ENCODE peak calls at places on chromosomes 3 and 15, in six cellular contexts. One of them, this sample, is unnamed.

GRCh38 chr3:192336286-192336685 is 391.1 kb downstream of the FGF12 start:
- DNase-seq in OCI-LY7: peak; percentile 10
- DNase-seq in astrocyte of the spinal cord: no peak
- DNase-seq in kidney epithelial cell: no peak
- DNase-seq in fibroblast of villous mesenchyme: no peak
- DNase-seq in astrocyte of the cerebellum: no peak
- DNase-seq in this sample: no peak

GRCh38 chr3:16102905-16103364 is 71.5 kb upstream of the GALNT15 start:
- DNase-seq in OCI-LY7: no peak
- DNase-seq in astrocyte of the spinal cord: peak; percentile 90
- DNase-seq in kidney epithelial cell: no peak
- DNase-seq in fibroblast of villous mesenchyme: peak; percentile 96
- DNase-seq in astrocyte of the cerebellum: peak; percentile 72
- DNase-seq in this sample: no peak

GRCh38 chr3:170063691-170064090 is 25.9 kb downstream of the GPR160 start:
- DNase-seq in OCI-LY7: peak; percentile 90
- DNase-seq in astrocyte of the spinal cord: no peak
- DNase-seq in kidney epithelial cell: no peak
- DNase-seq in fibroblast of villous mesenchyme: no peak
- DNase-seq in astrocyte of the cerebellum: no peak
- DNase-seq in this sample: no peak

GRCh38 chr3:173553635-173554280 is 156.2 kb downstream of the NLGN1 start:
- DNase-seq in OCI-LY7: peak; percentile 17
- DNase-seq in astrocyte of the spinal cord: peak; percentile 57
- DNase-seq in kidney epithelial cell: no peak
- DNase-seq in fibroblast of villous mesenchyme: peak; percentile 34
- DNase-seq in astrocyte of the cerebellum: peak; percentile 38
- DNase-seq in this sample: no peak

GRCh38 chr3:37402351-37402750 is 228.0 kb upstream of the LRRFIP2 start:
- DNase-seq in OCI-LY7: no peak
- DNase-seq in astrocyte of the spinal cord: no peak
- DNase-seq in kidney epithelial cell: no peak
- DNase-seq in fibroblast of villous mesenchyme: peak; percentile 44
- DNase-seq in astrocyte of the cerebellum: no peak
- DNase-seq in this sample: no peak

GRCh38 chr15:67998599-67999122 is 55.5 kb upstream of the PIAS1 start:
- DNase-seq in OCI-LY7: no peak
- DNase-seq in astrocyte of the spinal cord: peak; percentile 14
- DNase-seq in kidney epithelial cell: no peak
- DNase-seq in fibroblast of villous mesenchyme: peak; percentile 66
- DNase-seq in astrocyte of the cerebellum: no peak
- DNase-seq in this sample: no peak

GRCh38 chr3:147421184-147421912 is 12.2 kb downstream of the ZIC1 start:
- DNase-seq in OCI-LY7: no peak
- DNase-seq in astrocyte of the spinal cord: peak; percentile 90
- DNase-seq in kidney epithelial cell: no peak
- DNase-seq in fibroblast of villous mesenchyme: no peak
- DNase-seq in astrocyte of the cerebellum: no peak
- DNase-seq in this sample: peak; percentile 72

GRCh38 chr3:38039101-38039898 is at the start of gene DLEC1:
- DNase-seq in OCI-LY7: peak; percentile 63
- DNase-seq in astrocyte of the spinal cord: peak; percentile 38
- DNase-seq in kidney epithelial cell: no peak
- DNase-seq in fibroblast of villous mesenchyme: peak; percentile 55
- DNase-seq in astrocyte of the cerebellum: no peak
- DNase-seq in this sample: no peak

GRCh38 chr3:128354788-128355548 is 111.7 kb downstream of the DNAJB8 start:
- DNase-seq in OCI-LY7: no peak
- DNase-seq in astrocyte of the spinal cord: no peak
- DNase-seq in kidney epithelial cell: no peak
- DNase-seq in fibroblast of villous mesenchyme: no peak
- DNase-seq in astrocyte of the cerebellum: no peak
- DNase-seq in this sample: no peak

GRCh38 chr3:195085356-195086130 is 185.4 kb downstream of the XXYLT1 start:
- DNase-seq in OCI-LY7: no peak
- DNase-seq in astrocyte of the spinal cord: no peak
- DNase-seq in kidney epithelial cell: no peak
- DNase-seq in fibroblast of villous mesenchyme: no peak
- DNase-seq in astrocyte of the cerebellum: no peak
- DNase-seq in this sample: peak; percentile 83

GRCh38 chr3:168077091-168077490 is 18.6 kb downstream of the GOLIM4 start:
- DNase-seq in OCI-LY7: no peak
- DNase-seq in astrocyte of the spinal cord: no peak
- DNase-seq in kidney epithelial cell: no peak
- DNase-seq in fibroblast of villous mesenchyme: no peak
- DNase-seq in astrocyte of the cerebellum: no peak
- DNase-seq in this sample: no peak

GRCh38 chr3:188948658-188949400 is 222.9 kb upstream of the TPRG1 start:
- DNase-seq in OCI-LY7: no peak
- DNase-seq in astrocyte of the spinal cord: peak; percentile 99
- DNase-seq in kidney epithelial cell: peak; percentile 88
- DNase-seq in fibroblast of villous mesenchyme: peak; percentile 96
- DNase-seq in astrocyte of the cerebellum: peak; percentile 98
- DNase-seq in this sample: no peak

GRCh38 chr3:32447865-32448400 is 54.7 kb downstream of the CMTM6 start:
- DNase-seq in OCI-LY7: no peak
- DNase-seq in astrocyte of the spinal cord: no peak
- DNase-seq in kidney epithelial cell: no peak
- DNase-seq in fibroblast of villous mesenchyme: no peak
- DNase-seq in astrocyte of the cerebellum: no peak
- DNase-seq in this sample: no peak

GRCh38 chr3:164781755-164782154 is 296.5 kb downstream of the SI start:
- DNase-seq in OCI-LY7: no peak
- DNase-seq in astrocyte of the spinal cord: no peak
- DNase-seq in kidney epithelial cell: no peak
- DNase-seq in fibroblast of villous mesenchyme: no peak
- DNase-seq in astrocyte of the cerebellum: no peak
- DNase-seq in this sample: no peak

GRCh38 chr3:76869726-76870414 is 170.0 kb upstream of the ROBO2 start:
- DNase-seq in OCI-LY7: no peak
- DNase-seq in astrocyte of the spinal cord: no peak
- DNase-seq in kidney epithelial cell: no peak
- DNase-seq in fibroblast of villous mesenchyme: no peak
- DNase-seq in astrocyte of the cerebellum: no peak
- DNase-seq in this sample: no peak

GRCh38 chr3:71652786-71653419 is 69.4 kb upstream of the FOXP1 start:
- DNase-seq in OCI-LY7: peak; percentile 71
- DNase-seq in astrocyte of the spinal cord: peak; percentile 74
- DNase-seq in kidney epithelial cell: peak; percentile 7
- DNase-seq in fibroblast of villous mesenchyme: peak; percentile 56
- DNase-seq in astrocyte of the cerebellum: peak; percentile 29
- DNase-seq in this sample: no peak

GRCh38 chr15:40951764-40952163 is 1.5 kb upstream of the CHAC1 start:
- DNase-seq in OCI-LY7: no peak
- DNase-seq in astrocyte of the spinal cord: no peak
- DNase-seq in kidney epithelial cell: no peak
- DNase-seq in fibroblast of villous mesenchyme: no peak
- DNase-seq in astrocyte of the cerebellum: no peak
- DNase-seq in this sample: no peak

GRCh38 chr3:157174616-157175498 is 14.9 kb upstream of the CCNL1 start:
- DNase-seq in OCI-LY7: peak; percentile 100
- DNase-seq in astrocyte of the spinal cord: peak; percentile 100
- DNase-seq in kidney epithelial cell: peak; percentile 98
- DNase-seq in fibroblast of villous mesenchyme: peak; percentile 100
- DNase-seq in astrocyte of the cerebellum: peak; percentile 100
- DNase-seq in this sample: peak; percentile 100

GRCh38 chr15:78540955-78541743 is 905 bp downstream of the PSMA4 start:
- DNase-seq in OCI-LY7: peak; percentile 11
- DNase-seq in astrocyte of the spinal cord: peak; percentile 8
- DNase-seq in kidney epithelial cell: no peak
- DNase-seq in fibroblast of villous mesenchyme: peak; percentile 36
- DNase-seq in astrocyte of the cerebellum: no peak
- DNase-seq in this sample: no peak

GRCh38 chr15:40878785-40879184 is 4.8 kb upstream of the RHOV start:
- DNase-seq in OCI-LY7: no peak
- DNase-seq in astrocyte of the spinal cord: peak; percentile 16
- DNase-seq in kidney epithelial cell: peak; percentile 81
- DNase-seq in fibroblast of villous mesenchyme: peak; percentile 12
- DNase-seq in astrocyte of the cerebellum: no peak
- DNase-seq in this sample: no peak

GRCh38 chr3:178352300-178353021 is 183.8 kb upstream of the KCNMB2 start:
- DNase-seq in OCI-LY7: no peak
- DNase-seq in astrocyte of the spinal cord: peak; percentile 84
- DNase-seq in kidney epithelial cell: peak; percentile 60
- DNase-seq in fibroblast of villous mesenchyme: peak; percentile 83
- DNase-seq in astrocyte of the cerebellum: peak; percentile 78
- DNase-seq in this sample: no peak

GRCh38 chr3:181009225-181009624 is 19.7 kb upstream of the DNAJC19 start:
- DNase-seq in OCI-LY7: no peak
- DNase-seq in astrocyte of the spinal cord: no peak
- DNase-seq in kidney epithelial cell: no peak
- DNase-seq in fibroblast of villous mesenchyme: no peak
- DNase-seq in astrocyte of the cerebellum: no peak
- DNase-seq in this sample: no peak

GRCh38 chr3:185555948-185556347 is 3.6 kb upstream of the LIPH start:
- DNase-seq in OCI-LY7: no peak
- DNase-seq in astrocyte of the spinal cord: no peak
- DNase-seq in kidney epithelial cell: no peak
- DNase-seq in fibroblast of villous mesenchyme: no peak
- DNase-seq in astrocyte of the cerebellum: no peak
- DNase-seq in this sample: no peak

GRCh38 chr15:41698779-41699178 is 38.6 kb downstream of the MGA start:
- DNase-seq in OCI-LY7: no peak
- DNase-seq in astrocyte of the spinal cord: peak; percentile 63
- DNase-seq in kidney epithelial cell: no peak
- DNase-seq in fibroblast of villous mesenchyme: no peak
- DNase-seq in astrocyte of the cerebellum: peak; percentile 44
- DNase-seq in this sample: no peak

GRCh38 chr15:39502048-39502447 is 78.8 kb upstream of the THBS1 start:
- DNase-seq in OCI-LY7: no peak
- DNase-seq in astrocyte of the spinal cord: no peak
- DNase-seq in kidney epithelial cell: no peak
- DNase-seq in fibroblast of villous mesenchyme: no peak
- DNase-seq in astrocyte of the cerebellum: no peak
- DNase-seq in this sample: no peak

GRCh38 chr3:134087046-134087974 is 57.6 kb upstream of the SLCO2A1 start:
- DNase-seq in OCI-LY7: no peak
- DNase-seq in astrocyte of the spinal cord: no peak
- DNase-seq in kidney epithelial cell: no peak
- DNase-seq in fibroblast of villous mesenchyme: no peak
- DNase-seq in astrocyte of the cerebellum: no peak
- DNase-seq in this sample: no peak

DNA sequence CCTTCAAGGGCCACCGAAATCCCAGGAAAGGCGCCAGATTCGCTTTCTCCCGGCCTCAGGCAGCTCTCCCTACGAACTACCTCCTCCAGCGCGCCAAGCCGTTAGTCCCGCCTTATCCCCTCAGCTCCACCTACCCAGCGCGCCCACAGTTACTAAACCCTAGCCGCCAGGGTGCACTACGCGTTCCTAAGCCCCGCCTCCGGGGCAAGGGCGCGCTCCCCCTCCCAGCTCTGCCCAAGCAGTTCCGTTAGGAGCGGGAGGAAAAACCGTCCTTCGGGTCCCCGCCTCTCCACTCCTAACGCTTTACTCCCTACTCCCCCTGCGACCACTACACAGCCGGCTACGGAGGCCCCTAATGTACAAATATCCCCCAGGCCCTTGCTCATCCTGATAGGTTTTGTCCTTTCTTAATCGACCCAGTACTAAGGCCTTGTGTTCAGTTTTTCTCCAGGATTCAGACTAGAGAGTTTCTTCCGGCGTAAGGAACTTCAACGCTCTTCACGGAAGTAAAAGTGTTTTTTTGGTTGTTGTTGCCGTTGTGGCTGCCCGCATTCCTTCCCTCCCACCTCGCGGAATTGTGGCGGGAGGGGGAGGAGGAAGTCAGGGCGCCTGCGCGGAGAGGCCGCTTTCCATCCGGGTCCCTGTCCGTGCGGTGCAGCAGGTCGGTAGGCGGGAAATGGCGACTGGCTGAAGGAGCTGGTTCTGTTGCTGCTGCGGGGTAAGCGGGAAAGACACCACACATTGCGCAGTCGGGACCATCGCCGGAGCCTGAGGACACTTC is at the start of gene CTDSPL2:
- DNase-seq in OCI-LY7: peak; percentile 96
- DNase-seq in astrocyte of the spinal cord: peak; percentile 100
- DNase-seq in kidney epithelial cell: peak; percentile 93
- DNase-seq in fibroblast of villous mesenchyme: peak; percentile 99
- DNase-seq in astrocyte of the cerebellum: peak; percentile 99
- DNase-seq in this sample: peak; percentile 99
- TF ChIP-seq CTCF in OCI-LY7: no peak
- TF ChIP-seq CTCF in astrocyte of the spinal cord: peak; percentile 34
- TF ChIP-seq CTCF in kidney epithelial cell: no peak
- TF ChIP-seq CTCF in fibroblast of villous mesenchyme: peak; percentile 32
- TF ChIP-seq CTCF in astrocyte of the cerebellum: peak; percentile 53
- TF ChIP-seq CTCF in this sample: peak; percentile 73

DNA sequence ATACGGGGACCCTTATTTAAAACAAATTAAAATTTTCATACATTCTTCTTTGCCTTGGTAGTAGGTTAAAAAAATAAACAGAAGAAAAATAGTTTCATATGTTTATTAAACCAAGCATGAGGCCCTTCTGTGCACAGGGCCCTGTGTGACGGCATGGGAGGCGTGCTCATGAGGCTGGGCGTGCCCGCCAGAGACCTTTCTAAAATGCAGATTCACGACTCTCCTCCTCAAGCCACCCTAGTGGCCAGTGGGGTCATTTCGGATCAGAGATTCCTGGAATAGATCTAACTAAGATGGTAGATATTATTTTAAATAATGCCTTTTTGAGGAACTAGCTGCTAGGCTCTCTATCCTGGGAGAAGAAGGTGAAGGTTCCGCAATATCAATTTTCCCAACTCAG is 35.3 kb downstream of the MASP1 start:
- DNase-seq in OCI-LY7: no peak
- DNase-seq in astrocyte of the spinal cord: no peak
- DNase-seq in kidney epithelial cell: no peak
- DNase-seq in fibroblast of villous mesenchyme: no peak
- DNase-seq in astrocyte of the cerebellum: no peak
- DNase-seq in this sample: no peak
- TF ChIP-seq CTCF in OCI-LY7: no peak
- TF ChIP-seq CTCF in astrocyte of the spinal cord: no peak
- TF ChIP-seq CTCF in kidney epithelial cell: no peak
- TF ChIP-seq CTCF in fibroblast of villous mesenchyme: peak; percentile 10
- TF ChIP-seq CTCF in astrocyte of the cerebellum: no peak
- TF ChIP-seq CTCF in this sample: no peak

GRCh38 chr3:39989746-39990145 is 180.3 kb downstream of the MYRIP start:
- DNase-seq in OCI-LY7: no peak
- DNase-seq in astrocyte of the spinal cord: no peak
- DNase-seq in kidney epithelial cell: no peak
- DNase-seq in fibroblast of villous mesenchyme: no peak
- DNase-seq in astrocyte of the cerebellum: no peak
- DNase-seq in this sample: peak; percentile 48

DNA sequence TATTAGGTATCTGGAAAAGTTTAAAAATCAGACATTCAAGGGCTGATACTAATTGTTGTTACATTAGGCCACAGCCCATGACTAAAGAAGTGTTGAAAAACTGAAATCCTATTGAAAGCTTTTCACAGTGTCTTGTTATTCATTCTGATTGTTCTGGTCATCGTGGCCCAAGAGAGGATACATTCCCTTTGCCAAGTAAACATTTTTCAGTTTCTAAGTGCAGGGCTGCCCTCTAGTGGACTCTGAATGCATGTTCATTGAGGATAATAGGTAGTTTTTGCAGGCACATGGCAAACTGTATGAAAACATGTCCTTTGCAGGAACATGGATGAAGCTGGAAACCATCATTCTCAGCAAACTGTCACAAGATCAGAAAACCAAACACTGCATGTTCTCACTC is 181.1 kb downstream of the MYRIP start:
- DNase-seq in OCI-LY7: peak; percentile 56
- DNase-seq in astrocyte of the spinal cord: peak; percentile 38
- DNase-seq in kidney epithelial cell: no peak
- DNase-seq in fibroblast of villous mesenchyme: peak; percentile 29
- DNase-seq in astrocyte of the cerebellum: peak; percentile 24
- DNase-seq in this sample: no peak
- TF ChIP-seq CTCF in OCI-LY7: peak; percentile 84
- TF ChIP-seq CTCF in astrocyte of the spinal cord: peak; percentile 44
- TF ChIP-seq CTCF in kidney epithelial cell: peak; percentile 57
- TF ChIP-seq CTCF in fibroblast of villous mesenchyme: peak; percentile 48
- TF ChIP-seq CTCF in astrocyte of the cerebellum: peak; percentile 50
- TF ChIP-seq CTCF in this sample: peak; percentile 67

GRCh38 chr3:183503738-183504137 is 51.8 kb downstream of the KLHL6 start:
- DNase-seq in OCI-LY7: no peak
- DNase-seq in astrocyte of the spinal cord: no peak
- DNase-seq in kidney epithelial cell: no peak
- DNase-seq in fibroblast of villous mesenchyme: no peak
- DNase-seq in astrocyte of the cerebellum: no peak
- DNase-seq in this sample: no peak
- TF ChIP-seq CTCF in OCI-LY7: no peak
- TF ChIP-seq CTCF in astrocyte of the spinal cord: peak; percentile 2
- TF ChIP-seq CTCF in kidney epithelial cell: no peak
- TF ChIP-seq CTCF in fibroblast of villous mesenchyme: no peak
- TF ChIP-seq CTCF in astrocyte of the cerebellum: no peak
- TF ChIP-seq CTCF in this sample: no peak

This sample was measured in chondrocyte.